ENCODE peak calls at places on chromosomes 4 and X, in four cellular contexts. One of them, this sample, is unnamed.

GRCh38 chrX:135050603-135051002 is 1.3 kb downstream of the RTL8A start:
- DNase-seq in epithelial cell of esophagus: no peak
- DNase-seq in cardiac muscle cell: no peak
- DNase-seq in H7: no peak
- DNase-seq in this sample: no peak

GRCh38 chrX:107766470-107767140 is 9.0 kb downstream of the TSC22D3 start:
- DNase-seq in H7: peak; percentile 8
- DNase-seq in cardiac muscle cell: no peak
- DNase-seq in epithelial cell of esophagus: peak; percentile 76
- DNase-seq in this sample: peak; percentile 72

GRCh38 chr4:113901994-113902787 is 77.3 kb downstream of the ARSJ start:
- DNase-seq in cardiac muscle cell: no peak
- DNase-seq in H7: no peak
- DNase-seq in epithelial cell of esophagus: peak; percentile 14
- DNase-seq in this sample: no peak

GRCh38 chrX:71671043-71671829 is 3.9 kb downstream of the LOC101059915 start:
- DNase-seq in H7: no peak
- DNase-seq in cardiac muscle cell: peak; percentile 52
- DNase-seq in epithelial cell of esophagus: peak; percentile 61
- DNase-seq in this sample: no peak

GRCh38 chrX:152259150-152259549 is 120.8 kb upstream of the MAGEA10 start:
- DNase-seq in cardiac muscle cell: no peak
- DNase-seq in epithelial cell of esophagus: no peak
- DNase-seq in H7: no peak
- DNase-seq in this sample: no peak

GRCh38 chr4:174450051-174450450 is 72.2 kb downstream of the HPGD start:
- DNase-seq in H7: no peak
- DNase-seq in epithelial cell of esophagus: no peak
- DNase-seq in cardiac muscle cell: no peak
- DNase-seq in this sample: no peak

GRCh38 chrX:9560219-9560618 is 95.4 kb downstream of the TBL1X start:
- DNase-seq in cardiac muscle cell: no peak
- DNase-seq in H7: no peak
- DNase-seq in epithelial cell of esophagus: no peak
- DNase-seq in this sample: no peak

GRCh38 chr4:184506527-184507121 is 32.3 kb upstream of the IRF2 start:
- DNase-seq in H7: peak; percentile 57
- DNase-seq in epithelial cell of esophagus: no peak
- DNase-seq in cardiac muscle cell: no peak
- DNase-seq in this sample: no peak

GRCh38 chr4:39037491-39037825 is 5.2 kb upstream of the TMEM156 start:
- DNase-seq in cardiac muscle cell: no peak
- DNase-seq in H7: no peak
- DNase-seq in epithelial cell of esophagus: peak; percentile 84
- DNase-seq in this sample: no peak

GRCh38 chr4:150306719-150307118 is 228.5 kb downstream of the DCLK2 start:
- DNase-seq in epithelial cell of esophagus: no peak
- DNase-seq in H7: no peak
- DNase-seq in cardiac muscle cell: no peak
- DNase-seq in this sample: no peak

GRCh38 chrX:115018040-115018647 is 728 bp upstream of the IL13RA2 start:
- DNase-seq in epithelial cell of esophagus: no peak
- DNase-seq in cardiac muscle cell: peak; percentile 26
- DNase-seq in H7: no peak
- DNase-seq in this sample: no peak

GRCh38 chrX:123884809-123885408 is 25.1 kb downstream of the XIAP start:
- DNase-seq in H7: peak; percentile 58
- DNase-seq in epithelial cell of esophagus: peak; percentile 54
- DNase-seq in cardiac muscle cell: peak; percentile 49
- DNase-seq in this sample: no peak

GRCh38 chr4:25172964-25173917 is 13.0 kb upstream of the SEPSECS start:
- DNase-seq in H7: no peak
- DNase-seq in epithelial cell of esophagus: peak; percentile 98
- DNase-seq in cardiac muscle cell: no peak
- DNase-seq in this sample: peak; percentile 98

GRCh38 chr4:183504930-183505555 is at the start of gene ING2:
- DNase-seq in cardiac muscle cell: peak; percentile 76
- DNase-seq in epithelial cell of esophagus: peak; percentile 82
- DNase-seq in H7: peak; percentile 96
- DNase-seq in this sample: peak; percentile 26

GRCh38 chr4:186722856-186723206 is 825 bp downstream of the FAT1 start:
- DNase-seq in cardiac muscle cell: no peak
- DNase-seq in epithelial cell of esophagus: no peak
- DNase-seq in H7: no peak
- DNase-seq in this sample: no peak

GRCh38 chrX:149286940-149287349 is 218.2 kb downstream of the IDS start:
- DNase-seq in epithelial cell of esophagus: peak; percentile 54
- DNase-seq in cardiac muscle cell: peak; percentile 43
- DNase-seq in H7: peak; percentile 46
- DNase-seq in this sample: peak; percentile 13

GRCh38 chrX:88982183-88982582 is 235.2 kb downstream of the CPXCR1 start:
- DNase-seq in epithelial cell of esophagus: no peak
- DNase-seq in H7: peak; percentile 3
- DNase-seq in cardiac muscle cell: no peak
- DNase-seq in this sample: no peak

GRCh38 chr4:139768913-139769312 is 103.3 kb downstream of the MGST2 start:
- DNase-seq in epithelial cell of esophagus: peak; percentile 16
- DNase-seq in cardiac muscle cell: no peak
- DNase-seq in H7: peak; percentile 70
- DNase-seq in this sample: no peak

GRCh38 chr4:185142911-185143595 is at the start of gene SLC25A4:
- DNase-seq in H7: peak; percentile 97
- DNase-seq in epithelial cell of esophagus: peak; percentile 75
- DNase-seq in cardiac muscle cell: peak; percentile 96
- DNase-seq in this sample: peak; percentile 17

GRCh38 chr4:119477412-119478053 is 151.1 kb downstream of the PDE5A start:
- DNase-seq in H7: no peak
- DNase-seq in cardiac muscle cell: no peak
- DNase-seq in epithelial cell of esophagus: no peak
- DNase-seq in this sample: no peak

DNA sequence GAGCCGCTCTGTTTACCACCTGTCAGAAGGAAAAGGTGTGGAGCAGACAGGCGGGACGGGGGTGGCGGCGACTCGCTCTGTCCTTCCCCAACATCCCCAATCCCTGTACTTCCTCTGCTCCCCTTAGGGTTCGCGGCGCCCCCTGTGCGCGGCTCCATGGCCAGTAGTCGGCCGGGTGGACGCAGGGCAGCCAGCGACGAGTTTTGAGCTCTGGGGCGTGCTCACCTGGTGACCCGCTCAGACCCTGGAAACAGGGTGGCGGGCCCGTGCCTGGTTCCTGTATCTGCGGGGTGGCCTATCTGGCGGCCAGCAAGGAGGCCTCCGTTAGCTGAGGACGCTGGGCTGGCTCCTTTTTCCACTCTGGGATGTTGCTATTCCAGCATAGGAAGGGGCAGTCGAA is 5.4 kb upstream of the MAGIX start:
- DNase-seq in cardiac muscle cell: no peak
- DNase-seq in epithelial cell of esophagus: no peak
- DNase-seq in H7: peak; percentile 61
- DNase-seq in this sample: no peak
- H3K4me3 ChIP-seq in cardiac muscle cell: no peak overlapping the region
- H3K4me3 ChIP-seq in epithelial cell of esophagus: no peak overlapping the region
- H3K4me3 ChIP-seq in H7: no peak overlapping the region
- H3K4me3 ChIP-seq in this sample: no peak overlapping the region

DNA sequence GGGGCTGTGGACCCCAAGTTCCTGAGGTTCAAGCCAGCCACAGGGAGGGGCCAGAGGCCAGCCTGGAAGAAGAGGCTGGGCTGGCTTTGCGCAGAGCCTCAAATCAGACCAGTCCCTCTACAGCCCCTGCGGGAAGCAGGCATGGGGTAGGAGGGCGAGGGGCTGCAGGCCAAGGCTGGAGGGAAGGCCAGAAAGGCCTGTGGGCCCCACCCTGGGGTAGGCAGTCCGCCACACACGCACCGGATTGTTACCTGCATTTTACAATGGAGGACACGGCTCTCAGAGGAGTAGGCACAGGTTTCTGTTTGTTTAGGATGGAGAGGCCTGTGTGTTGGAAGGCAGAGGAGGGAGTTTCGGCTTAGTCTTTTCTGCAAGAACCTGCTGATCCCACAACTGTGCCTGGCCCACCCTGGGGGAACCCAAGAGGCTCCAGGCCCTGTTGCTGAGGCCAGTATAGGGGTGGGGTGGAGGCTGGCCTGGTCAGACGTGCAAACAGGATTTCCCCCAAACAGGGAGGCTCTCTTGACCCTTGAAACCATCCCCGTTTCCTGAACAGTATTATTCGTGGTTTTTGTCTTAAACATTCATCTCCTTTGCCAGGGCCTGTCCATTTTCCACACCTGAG is 659 bp upstream of the SLC49A3 start:
- DNase-seq in H7: no peak
- DNase-seq in epithelial cell of esophagus: no peak
- DNase-seq in cardiac muscle cell: no peak
- DNase-seq in this sample: no peak
- H3K4me3 ChIP-seq in H7: peak overlapping the region; percentile 44
- H3K4me3 ChIP-seq in epithelial cell of esophagus: no peak overlapping the region
- H3K4me3 ChIP-seq in cardiac muscle cell: no peak overlapping the region
- H3K4me3 ChIP-seq in this sample: peak overlapping the region; percentile 10

DNA sequence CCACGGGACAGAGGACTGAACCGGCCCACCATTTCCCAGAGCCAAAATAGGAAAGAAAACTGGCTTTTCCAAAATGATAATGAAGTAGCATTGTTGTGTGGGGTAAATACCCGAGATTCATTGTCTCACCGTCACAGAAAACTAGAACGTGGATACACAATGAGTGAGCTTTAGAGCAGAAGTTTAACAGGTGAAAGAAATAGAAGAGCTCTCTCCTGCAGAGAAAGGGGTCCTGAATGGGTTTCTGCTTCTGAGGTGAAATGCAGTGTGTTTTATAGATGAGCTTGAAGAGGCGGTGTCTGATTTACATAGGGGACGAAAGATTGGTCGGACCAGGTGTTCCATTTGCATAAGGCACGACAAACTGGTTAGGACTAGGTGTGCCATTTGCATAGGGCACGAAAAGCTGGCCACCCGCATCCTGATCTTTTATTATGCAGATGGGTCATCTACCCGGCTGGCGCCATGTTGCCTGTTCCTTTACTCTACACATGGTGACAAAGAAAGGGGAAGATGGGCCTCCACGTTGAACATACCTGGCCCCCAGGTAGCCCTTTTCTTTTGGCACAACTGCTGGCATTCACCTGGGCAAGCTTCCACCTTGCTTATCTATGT is 118.1 kb downstream of the ATXN3L start:
- DNase-seq in H7: peak; percentile 8
- DNase-seq in epithelial cell of esophagus: no peak
- DNase-seq in cardiac muscle cell: no peak
- DNase-seq in this sample: no peak
- H3K4me3 ChIP-seq in H7: no peak overlapping the region
- H3K4me3 ChIP-seq in epithelial cell of esophagus: no peak overlapping the region
- H3K4me3 ChIP-seq in cardiac muscle cell: no peak overlapping the region
- H3K4me3 ChIP-seq in this sample: no peak overlapping the region

GRCh38 chrX:45885931-45886330 is 659.3 kb downstream of the ZNF674 start:
- DNase-seq in H7: no peak
- DNase-seq in epithelial cell of esophagus: no peak
- DNase-seq in cardiac muscle cell: no peak
- DNase-seq in this sample: no peak

GRCh38 chrX:45894864-45895645 is 650.2 kb downstream of the ZNF674 start:
- DNase-seq in epithelial cell of esophagus: no peak
- DNase-seq in cardiac muscle cell: no peak
- DNase-seq in H7: no peak
- DNase-seq in this sample: no peak

GRCh38 chrX:45888518-45888917 is 656.7 kb downstream of the ZNF674 start:
- DNase-seq in epithelial cell of esophagus: no peak
- DNase-seq in cardiac muscle cell: no peak
- DNase-seq in H7: no peak
- DNase-seq in this sample: no peak

DNA sequence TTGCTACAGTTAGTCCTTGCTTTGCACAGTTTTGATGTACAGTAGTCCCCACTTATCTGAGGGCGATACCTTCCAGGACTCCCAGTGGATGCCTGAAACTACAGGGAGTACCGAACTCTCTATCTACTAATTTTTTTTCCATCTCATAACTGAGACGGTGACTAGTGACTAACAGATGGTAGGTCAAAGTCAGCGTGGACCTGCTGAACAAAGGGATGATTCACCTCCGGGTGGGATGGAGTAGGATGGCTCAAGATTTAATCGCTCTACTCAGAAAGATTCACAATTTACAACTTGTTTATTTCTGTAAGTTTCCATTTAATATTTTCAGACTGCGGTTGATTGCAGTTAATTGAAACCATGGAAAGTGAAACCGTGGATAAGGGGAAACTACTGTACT is 655.8 kb downstream of the ZNF674 start:
- DNase-seq in epithelial cell of esophagus: peak; percentile 22
- DNase-seq in H7: no peak
- DNase-seq in cardiac muscle cell: no peak
- DNase-seq in this sample: peak; percentile 0
- H3K4me3 ChIP-seq in epithelial cell of esophagus: no peak overlapping the region
- H3K4me3 ChIP-seq in H7: no peak overlapping the region
- H3K4me3 ChIP-seq in cardiac muscle cell: no peak overlapping the region
- H3K4me3 ChIP-seq in this sample: no peak overlapping the region

DNA sequence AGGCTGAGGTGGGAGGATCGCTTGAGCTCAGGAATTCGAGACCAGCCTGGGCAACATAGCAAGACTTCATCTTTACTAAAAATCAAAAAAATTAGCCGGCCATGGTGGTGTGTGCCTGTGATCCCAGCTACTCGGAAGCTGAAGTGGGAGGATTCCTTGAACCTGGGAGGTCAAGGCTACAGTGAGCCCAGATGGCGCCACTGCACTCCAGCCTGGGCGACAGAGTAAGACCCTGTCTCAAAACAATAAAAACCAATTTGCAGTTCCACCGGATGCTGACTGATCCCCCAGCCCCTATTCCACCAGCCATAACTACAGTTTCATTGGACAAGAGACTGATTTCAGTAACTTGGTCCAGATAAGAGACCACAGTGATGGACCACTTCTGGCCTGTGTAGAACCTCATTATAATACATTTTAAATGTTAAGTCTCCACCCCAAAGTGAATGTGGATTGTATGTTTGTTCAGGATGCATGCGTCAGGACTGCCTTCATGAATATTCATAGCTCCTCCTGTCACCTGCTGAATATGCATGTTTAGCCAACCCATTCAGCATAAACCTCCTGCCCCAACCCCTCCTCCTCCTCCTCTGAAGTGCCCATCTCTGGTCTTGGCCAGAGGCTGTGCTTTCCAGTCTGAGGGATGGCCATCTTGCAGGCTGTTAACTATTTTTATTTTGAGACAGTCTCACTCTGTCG is 2.3 kb upstream of the SLBP start:
- DNase-seq in epithelial cell of esophagus: peak; percentile 41
- DNase-seq in cardiac muscle cell: no peak
- DNase-seq in H7: peak; percentile 78
- DNase-seq in this sample: no peak
- H3K4me3 ChIP-seq in epithelial cell of esophagus: no peak overlapping the region
- H3K4me3 ChIP-seq in cardiac muscle cell: no peak overlapping the region
- H3K4me3 ChIP-seq in H7: no peak overlapping the region
- H3K4me3 ChIP-seq in this sample: no peak overlapping the region

This sample was measured in skeletal muscle cell.